ENCODE peak calls at places on chromosome 11, in eight cellular contexts. One of them, this sample, is unnamed.

GRCh38 chr11:35275808-35276170 is 136.8 kb downstream of the CD44 start:
- DNase-seq in left lobe of liver: no peak
- DNase-seq in posterior cingulate gyrus: no peak
- DNase-seq in iris pigment epithelial cell: no peak
- DNase-seq in activated T-cell treated with anti-CD3 and anti-CD28 coated beads for 1 hour: no peak
- DNase-seq in amniotic stem cell: no peak
- DNase-seq in caudate nucleus: no peak
- DNase-seq in NCI-H2081: no peak
- DNase-seq in this sample: no peak

GRCh38 chr11:104206936-104207335 is 43.0 kb upstream of the PDGFD start:
- DNase-seq in left lobe of liver: no peak
- DNase-seq in posterior cingulate gyrus: no peak
- DNase-seq in iris pigment epithelial cell: no peak
- DNase-seq in activated T-cell treated with anti-CD3 and anti-CD28 coated beads for 1 hour: no peak
- DNase-seq in amniotic stem cell: no peak
- DNase-seq in caudate nucleus: no peak
- DNase-seq in NCI-H2081: no peak
- DNase-seq in this sample: no peak

GRCh38 chr11:126188332-126189108 is 22.9 kb downstream of the RPUSD4 start:
- DNase-seq in left lobe of liver: no peak
- DNase-seq in posterior cingulate gyrus: no peak
- DNase-seq in iris pigment epithelial cell: no peak
- DNase-seq in activated T-cell treated with anti-CD3 and anti-CD28 coated beads for 1 hour: no peak
- DNase-seq in amniotic stem cell: no peak
- DNase-seq in caudate nucleus: no peak
- DNase-seq in NCI-H2081: no peak
- DNase-seq in this sample: no peak

GRCh38 chr11:122468965-122469364 is 186.6 kb upstream of the UBASH3B start:
- DNase-seq in left lobe of liver: no peak
- DNase-seq in posterior cingulate gyrus: no peak
- DNase-seq in iris pigment epithelial cell: no peak
- DNase-seq in activated T-cell treated with anti-CD3 and anti-CD28 coated beads for 1 hour: no peak
- DNase-seq in amniotic stem cell: no peak
- DNase-seq in caudate nucleus: no peak
- DNase-seq in NCI-H2081: no peak
- DNase-seq in this sample: no peak

GRCh38 chr11:4083198-4083597 is 11.4 kb upstream of the RRM1 start:
- DNase-seq in left lobe of liver: no peak
- DNase-seq in posterior cingulate gyrus: no peak
- DNase-seq in iris pigment epithelial cell: no peak
- DNase-seq in activated T-cell treated with anti-CD3 and anti-CD28 coated beads for 1 hour: no peak
- DNase-seq in amniotic stem cell: no peak
- DNase-seq in caudate nucleus: no peak
- DNase-seq in NCI-H2081: no peak
- DNase-seq in this sample: no peak

GRCh38 chr11:117037279-117037951 is 60.8 kb downstream of the SIK3 start:
- DNase-seq in left lobe of liver: no peak
- DNase-seq in posterior cingulate gyrus: no peak
- DNase-seq in iris pigment epithelial cell: no peak
- DNase-seq in activated T-cell treated with anti-CD3 and anti-CD28 coated beads for 1 hour: no peak
- DNase-seq in amniotic stem cell: no peak
- DNase-seq in caudate nucleus: no peak
- DNase-seq in NCI-H2081: no peak
- DNase-seq in this sample: no peak

GRCh38 chr11:57335343-57336110 is at the start of gene SSRP1:
- DNase-seq in left lobe of liver: peak
- DNase-seq in posterior cingulate gyrus: peak
- DNase-seq in iris pigment epithelial cell: peak
- DNase-seq in activated T-cell treated with anti-CD3 and anti-CD28 coated beads for 1 hour: peak
- DNase-seq in amniotic stem cell: peak
- DNase-seq in caudate nucleus: peak
- DNase-seq in NCI-H2081: peak
- DNase-seq in this sample: peak

GRCh38 chr11:59226396-59226795 is 13.7 kb upstream of the MPEG1 start:
- DNase-seq in left lobe of liver: no peak
- DNase-seq in posterior cingulate gyrus: no peak
- DNase-seq in iris pigment epithelial cell: no peak
- DNase-seq in activated T-cell treated with anti-CD3 and anti-CD28 coated beads for 1 hour: no peak
- DNase-seq in amniotic stem cell: no peak
- DNase-seq in caudate nucleus: no peak
- DNase-seq in NCI-H2081: no peak
- DNase-seq in this sample: no peak

GRCh38 chr11:36033082-36033751 is 89.4 kb downstream of the LDLRAD3 start:
- DNase-seq in left lobe of liver: no peak
- DNase-seq in posterior cingulate gyrus: no peak
- DNase-seq in iris pigment epithelial cell: peak
- DNase-seq in activated T-cell treated with anti-CD3 and anti-CD28 coated beads for 1 hour: no peak
- DNase-seq in amniotic stem cell: no peak
- DNase-seq in caudate nucleus: no peak
- DNase-seq in NCI-H2081: peak
- DNase-seq in this sample: no peak

GRCh38 chr11:66728760-66729385 is at the start of gene SPTBN2:
- DNase-seq in left lobe of liver: no peak
- DNase-seq in posterior cingulate gyrus: no peak
- DNase-seq in iris pigment epithelial cell: no peak
- DNase-seq in activated T-cell treated with anti-CD3 and anti-CD28 coated beads for 1 hour: no peak
- DNase-seq in amniotic stem cell: no peak
- DNase-seq in caudate nucleus: peak
- DNase-seq in NCI-H2081: no peak
- DNase-seq in this sample: no peak

GRCh38 chr11:503179-503981 is 3.7 kb downstream of the RNH1 start:
- DNase-seq in left lobe of liver: peak
- DNase-seq in posterior cingulate gyrus: peak
- DNase-seq in iris pigment epithelial cell: peak
- DNase-seq in activated T-cell treated with anti-CD3 and anti-CD28 coated beads for 1 hour: no peak
- DNase-seq in amniotic stem cell: no peak
- DNase-seq in caudate nucleus: peak
- DNase-seq in NCI-H2081: no peak
- DNase-seq in this sample: no peak

GRCh38 chr11:38788591-38788990 is 2190.6 kb upstream of the RAG2 start:
- DNase-seq in left lobe of liver: no peak
- DNase-seq in posterior cingulate gyrus: no peak
- DNase-seq in iris pigment epithelial cell: no peak
- DNase-seq in activated T-cell treated with anti-CD3 and anti-CD28 coated beads for 1 hour: no peak
- DNase-seq in amniotic stem cell: no peak
- DNase-seq in caudate nucleus: no peak
- DNase-seq in NCI-H2081: no peak
- DNase-seq in this sample: no peak

GRCh38 chr11:78336877-78337553 is 80.6 kb downstream of the GAB2 start:
- DNase-seq in left lobe of liver: no peak
- DNase-seq in posterior cingulate gyrus: no peak
- DNase-seq in iris pigment epithelial cell: no peak
- DNase-seq in activated T-cell treated with anti-CD3 and anti-CD28 coated beads for 1 hour: no peak
- DNase-seq in amniotic stem cell: no peak
- DNase-seq in caudate nucleus: no peak
- DNase-seq in NCI-H2081: no peak
- DNase-seq in this sample: no peak

GRCh38 chr11:102622258-102622657 is 2.9 kb downstream of the MMP20 start:
- DNase-seq in left lobe of liver: no peak
- DNase-seq in posterior cingulate gyrus: no peak
- DNase-seq in iris pigment epithelial cell: no peak
- DNase-seq in activated T-cell treated with anti-CD3 and anti-CD28 coated beads for 1 hour: no peak
- DNase-seq in amniotic stem cell: no peak
- DNase-seq in caudate nucleus: no peak
- DNase-seq in NCI-H2081: no peak
- DNase-seq in this sample: no peak

GRCh38 chr11:130839950-130840666 is 76.2 kb downstream of the SNX19 start:
- DNase-seq in left lobe of liver: no peak
- DNase-seq in posterior cingulate gyrus: no peak
- DNase-seq in iris pigment epithelial cell: no peak
- DNase-seq in activated T-cell treated with anti-CD3 and anti-CD28 coated beads for 1 hour: no peak
- DNase-seq in amniotic stem cell: no peak
- DNase-seq in caudate nucleus: no peak
- DNase-seq in NCI-H2081: no peak
- DNase-seq in this sample: no peak

GRCh38 chr11:32187106-32187505 is 96.2 kb downstream of the RCN1 start:
- DNase-seq in left lobe of liver: no peak
- DNase-seq in posterior cingulate gyrus: no peak
- DNase-seq in iris pigment epithelial cell: no peak
- DNase-seq in activated T-cell treated with anti-CD3 and anti-CD28 coated beads for 1 hour: no peak
- DNase-seq in amniotic stem cell: no peak
- DNase-seq in caudate nucleus: no peak
- DNase-seq in NCI-H2081: no peak
- DNase-seq in this sample: no peak

GRCh38 chr11:123268118-123268517 is 73.1 kb upstream of the CLMP start:
- DNase-seq in left lobe of liver: no peak
- DNase-seq in posterior cingulate gyrus: no peak
- DNase-seq in iris pigment epithelial cell: no peak
- DNase-seq in activated T-cell treated with anti-CD3 and anti-CD28 coated beads for 1 hour: no peak
- DNase-seq in amniotic stem cell: no peak
- DNase-seq in caudate nucleus: no peak
- DNase-seq in NCI-H2081: no peak
- DNase-seq in this sample: no peak

GRCh38 chr11:35517481-35517880 is 7.9 kb downstream of the PAMR1 start:
- DNase-seq in left lobe of liver: no peak
- DNase-seq in posterior cingulate gyrus: no peak
- DNase-seq in iris pigment epithelial cell: no peak
- DNase-seq in activated T-cell treated with anti-CD3 and anti-CD28 coated beads for 1 hour: no peak
- DNase-seq in amniotic stem cell: no peak
- DNase-seq in caudate nucleus: no peak
- DNase-seq in NCI-H2081: no peak
- DNase-seq in this sample: no peak

GRCh38 chr11:128323381-128323780 is 264.0 kb downstream of the ETS1 start:
- DNase-seq in left lobe of liver: no peak
- DNase-seq in posterior cingulate gyrus: no peak
- DNase-seq in iris pigment epithelial cell: peak
- DNase-seq in activated T-cell treated with anti-CD3 and anti-CD28 coated beads for 1 hour: no peak
- DNase-seq in amniotic stem cell: no peak
- DNase-seq in caudate nucleus: no peak
- DNase-seq in NCI-H2081: no peak
- DNase-seq in this sample: peak

GRCh38 chr11:117842131-117842941 is 17.8 kb upstream of the FXYD2 start:
- DNase-seq in left lobe of liver: peak
- DNase-seq in posterior cingulate gyrus: peak
- DNase-seq in iris pigment epithelial cell: no peak
- DNase-seq in activated T-cell treated with anti-CD3 and anti-CD28 coated beads for 1 hour: no peak
- DNase-seq in amniotic stem cell: no peak
- DNase-seq in caudate nucleus: no peak
- DNase-seq in NCI-H2081: no peak
- DNase-seq in this sample: peak

This sample was measured in CD8-positive, alpha-beta T cell.